ENCODE peak calls at places on chromosomes 3 and 15, in five cellular contexts. T, M, Q, D and I are unnamed samples.

GRCh38 chr3:148857321-148857720 is 7.8 kb upstream of the CPA3 start:
- DNase-seq in Q (no peak), T (no peak), M (no peak), D (no peak), I (no peak)

GRCh38 chr3:49553690-49554634 is at the start of gene BSN:
- DNase-seq in T (peak), Q (peak), D (peak), M (peak), I (no peak)

GRCh38 chr15:89196994-89197393 is 24.4 kb downstream of the RLBP1 start:
- DNase-seq in Q (no peak), T (peak), M (no peak), D (peak), I (no peak)

GRCh38 chr15:74432271-74432967 is 1.3 kb downstream of the SEMA7A start:
- DNase-seq in D (no peak), T (no peak), Q (no peak), M (no peak), I (no peak)

GRCh38 chr3:112298781-112299180 is 4.8 kb upstream of the SLC9C1 start:
- DNase-seq in M (no peak), T (no peak), D (no peak), Q (no peak), I (no peak)

GRCh38 chr3:171013822-171014748 is 12.4 kb downstream of the SLC2A2 start:
- DNase-seq in Q (no peak), T (no peak), M (no peak), D (peak), I (no peak)

GRCh38 chr3:127367593-127367992 is 79.7 kb upstream of the PRR20G start:
- DNase-seq in Q (no peak), M (no peak), D (no peak), T (no peak), I (no peak)

GRCh38 chr3:178618197-178618596 is 82.0 kb downstream of the KCNMB2 start:
- DNase-seq in M (no peak), T (peak), D (no peak), Q (no peak), I (no peak)

GRCh38 chr3:191065183-191065805 is 133.7 kb upstream of the OSTN start:
- DNase-seq in M (no peak), D (no peak), T (peak), Q (no peak), I (no peak)

GRCh38 chr15:88342666-88343065 is 86.1 kb upstream of the NTRK3 start:
- DNase-seq in T (no peak), Q (no peak), D (no peak), M (no peak), I (no peak)

GRCh38 chr15:41259546-41260189 is 28.6 kb downstream of the CHP1 start:
- DNase-seq in M (no peak), Q (no peak), D (peak), T (no peak), I (no peak)

GRCh38 chr3:7879572-7879971 is 622.1 kb upstream of the LMCD1 start:
- DNase-seq in T (no peak), M (no peak), Q (no peak), D (no peak), I (no peak)

GRCh38 chr15:36596915-36597314 is 17.5 kb downstream of the CDIN1 start:
- DNase-seq in Q (no peak), D (no peak), M (no peak), T (no peak), I (no peak)

GRCh38 chr3:64936570-64936969 is 248.8 kb upstream of the ADAMTS9 start:
- DNase-seq in D (no peak), M (no peak), Q (no peak), T (no peak), I (no peak)

GRCh38 chr15:66153549-66154415 is 99.8 kb downstream of the MEGF11 start:
- DNase-seq in Q (no peak), M (no peak), T (no peak), D (no peak), I (no peak)
- TF ChIP-seq CTCF in Q (no peak), M (no peak), T (no peak), D (no peak), I (no peak)

GRCh38 chr3:27076815-27077630 is 292.2 kb downstream of the NEK10 start:
- DNase-seq in D (no peak), M (no peak), Q (no peak), T (no peak), I (no peak)
- TF ChIP-seq CTCF in D (no peak), M (no peak), Q (no peak), T (no peak), I (no peak)

DNA sequence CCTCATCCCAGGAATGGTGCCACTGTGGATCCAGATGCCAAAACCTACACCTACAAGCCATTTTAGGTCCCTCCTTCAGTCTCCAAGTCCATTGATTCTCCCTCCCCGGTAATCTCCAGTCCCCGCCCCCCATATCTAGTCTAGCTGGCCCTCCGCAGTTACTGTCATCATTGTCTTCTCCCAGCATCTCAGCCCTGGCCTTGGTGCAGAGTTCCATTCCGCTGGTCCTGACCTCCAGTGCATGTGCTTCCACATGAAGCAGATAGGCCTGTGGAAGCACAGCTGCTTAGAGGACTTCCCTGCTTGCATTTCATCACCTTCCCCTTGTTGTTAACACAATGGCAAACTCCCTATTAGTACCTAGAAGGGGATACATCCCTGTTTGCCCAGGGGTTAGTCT is 331.8 kb downstream of the LRTM1 start:
- DNase-seq in Q (no peak), T (no peak), D (no peak), M (no peak), I (no peak)
- TF ChIP-seq CTCF in Q (no peak), T (no peak), D (no peak), M (no peak), I (no peak)

GRCh38 chr15:81314378-81314777 is 9.6 kb downstream of the STARD5 start:
- DNase-seq in D (no peak), M (no peak), Q (no peak), T (no peak), I (no peak)

GRCh38 chr15:81313686-81314085 is 10.3 kb downstream of the STARD5 start:
- DNase-seq in Q (no peak), M (no peak), T (peak), D (no peak), I (no peak)

GRCh38 chr15:81310480-81310879 is 13.5 kb downstream of the STARD5 start:
- DNase-seq in Q (no peak), T (no peak), D (no peak), M (no peak), I (no peak)

GRCh38 chr15:81311834-81312459 is 12.0 kb downstream of the STARD5 start:
- DNase-seq in M (peak), Q (no peak), T (no peak), D (no peak), I (no peak)

GRCh38 chr15:81312790-81313543 is 11.0 kb downstream of the STARD5 start:
- DNase-seq in Q (peak), M (no peak), D (no peak), T (peak), I (no peak)
- TF ChIP-seq CTCF in Q (no peak), M (no peak), D (no peak), T (no peak), I (no peak)

GRCh38 chr15:90419202-90419601 is 31.2 kb downstream of the IQGAP1 start:
- DNase-seq in M (no peak), Q (no peak), D (no peak), T (no peak), I (no peak)

GRCh38 chr15:90421527-90421926 is 33.5 kb downstream of the IQGAP1 start:
- DNase-seq in M (no peak), T (no peak), Q (no peak), D (no peak), I (no peak)

GRCh38 chr15:90422043-90422442 is 34.0 kb downstream of the IQGAP1 start:
- DNase-seq in T (no peak), D (peak), M (no peak), Q (no peak), I (no peak)

GRCh38 chr15:90419738-90420487 is 31.9 kb downstream of the IQGAP1 start:
- DNase-seq in M (no peak), Q (no peak), T (peak), D (no peak), I (no peak)

DNA sequence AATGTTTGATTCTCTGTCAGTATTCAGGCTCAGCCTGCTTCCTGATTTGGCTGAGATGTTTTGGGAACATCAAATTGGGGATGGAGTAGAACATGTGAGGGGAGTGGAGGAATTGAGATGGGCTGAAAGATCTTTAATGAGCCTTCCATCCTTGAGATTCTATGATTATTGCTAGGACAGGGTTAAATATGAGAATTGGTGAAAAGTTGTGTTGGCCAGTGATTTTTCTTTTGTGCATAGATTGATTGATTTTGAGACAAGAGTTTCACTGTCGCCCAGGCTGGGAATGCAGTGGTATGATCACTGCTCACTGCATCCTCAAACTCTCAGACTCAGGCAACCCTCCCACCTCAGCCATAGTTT is 32.4 kb downstream of the IQGAP1 start:
- DNase-seq in Q (no peak), D (no peak), T (no peak), M (no peak), I (no peak)
- TF ChIP-seq CTCF in Q (no peak), D (no peak), T (no peak), M (no peak), I (no peak)

GRCh38 chr3:50673937-50674336 is 790 bp upstream of the DOCK3 start:
- DNase-seq in D (no peak), T (no peak), Q (no peak), M (no peak), I (no peak)

GRCh38 chr3:50676031-50676705 is 1.4 kb downstream of the DOCK3 start:
- DNase-seq in Q (no peak), T (no peak), M (no peak), D (no peak), I (no peak)

GRCh38 chr3:50672656-50673055 is 2.1 kb upstream of the DOCK3 start:
- DNase-seq in D (no peak), T (no peak), M (no peak), Q (no peak), I (no peak)

GRCh38 chr3:50674349-50675178 is at the start of gene DOCK3:
- DNase-seq in M (no peak), D (no peak), Q (peak), T (peak), I (no peak)

DNA sequence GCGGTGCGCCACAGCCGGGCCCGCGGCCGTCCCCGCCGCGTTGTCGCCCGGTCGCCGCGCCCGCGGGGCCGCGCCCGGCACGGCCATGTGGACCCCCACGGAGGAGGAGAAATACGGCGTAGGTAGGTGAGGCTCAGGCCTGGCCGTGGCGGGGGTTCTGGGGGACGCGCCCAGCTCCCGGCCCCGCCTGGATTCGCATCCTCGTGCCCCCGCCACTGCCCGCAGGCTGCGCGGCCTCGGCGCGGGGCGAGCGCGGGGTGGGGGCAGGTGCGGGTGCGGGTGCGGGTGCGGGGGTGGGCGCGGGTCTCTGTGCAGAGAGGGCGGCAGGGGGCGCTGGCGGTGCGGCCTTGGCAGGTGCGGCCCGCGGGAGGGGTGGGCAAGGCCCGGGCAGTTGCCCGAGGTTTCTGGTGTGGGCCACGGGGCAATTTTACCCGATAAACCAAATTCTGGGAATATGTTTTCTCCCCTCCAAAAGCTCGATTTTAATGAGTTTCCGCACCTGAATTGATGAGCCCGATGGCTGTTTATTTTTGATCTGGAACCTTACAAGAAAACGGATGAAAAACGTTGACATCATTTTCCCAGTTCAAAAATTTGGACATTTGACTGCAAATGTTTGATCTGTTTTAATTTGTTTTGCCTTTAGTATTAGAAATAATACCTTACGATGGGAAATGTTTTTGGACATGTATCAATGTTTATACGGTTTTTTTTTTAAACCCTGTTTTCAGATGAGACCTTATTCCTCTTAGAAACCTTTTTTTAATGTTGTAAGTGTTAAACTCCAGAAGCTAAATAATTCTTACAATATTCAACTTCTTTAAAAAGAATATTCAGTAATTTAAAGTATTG is 678 bp downstream of the DOCK3 start:
- DNase-seq in D (no peak), Q (peak), M (no peak), T (no peak), I (no peak)
- TF ChIP-seq CTCF in D (peak), Q (no peak), M (peak), T (peak), I (peak)

DNA sequence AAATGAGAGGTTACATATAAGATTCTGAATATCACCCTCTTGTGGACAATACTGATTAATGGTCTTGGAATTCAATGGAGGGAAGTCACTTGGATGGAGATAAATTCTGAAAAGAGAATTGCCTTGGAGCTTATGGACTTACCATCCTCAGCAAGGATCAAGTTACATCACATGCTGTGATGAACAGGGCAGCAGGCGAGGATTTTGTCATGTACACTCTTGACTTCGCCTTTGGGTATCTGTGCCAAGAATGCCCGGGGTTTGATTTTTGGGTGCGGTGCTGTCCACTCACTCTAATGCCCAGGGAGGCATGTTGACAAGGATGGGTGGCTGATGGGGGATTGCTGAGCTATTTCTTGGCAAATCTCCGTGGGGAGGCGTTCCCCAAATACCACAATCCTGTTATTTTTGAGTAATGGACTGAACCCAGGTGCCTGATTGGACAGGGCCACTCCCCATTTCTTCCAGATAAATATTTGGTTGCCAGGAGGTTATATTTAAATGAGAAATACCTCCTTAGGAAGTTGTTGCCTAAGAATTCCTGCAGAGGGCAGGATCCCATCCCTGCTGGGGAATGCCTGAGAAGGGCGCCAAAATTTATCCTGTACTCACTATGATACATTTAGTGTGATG is 96.3 kb downstream of the TPRG1 start:
- DNase-seq in T (peak), D (peak), M (no peak), Q (no peak), I (no peak)
- TF ChIP-seq CTCF in T (peak), D (no peak), M (no peak), Q (no peak), I (peak)

GRCh38 chr3:58731673-58732072 is 65.1 kb upstream of the FAM3D start:
- DNase-seq in T (no peak), M (no peak), D (no peak), Q (no peak), I (no peak)
- TF ChIP-seq CTCF in T (no peak), M (no peak), D (no peak), Q (no peak), I (no peak)